ENCODE peak calls at places on chromosomes 2 and 18, in five cellular contexts. B is right lobe of liver, S is upper lobe of right lung, H is heart left ventricle, X is fibroblast of villous mesenchyme. J is an unnamed sample.

GRCh38 chr2:239747771-239748170 is 277.4 kb downstream of the NDUFA10 start:
- DNase-seq in B (peak), H (no peak), X (no peak), S (no peak), J (no peak)

GRCh38 chr2:71948781-71949536 is 198.7 kb downstream of the CYP26B1 start:
- DNase-seq in H (no peak), S (peak), B (peak), X (peak), J (peak)

GRCh38 chr18:77087391-77088141 is 45.0 kb downstream of the MBP start:
- DNase-seq in B (no peak), X (peak), S (peak), H (no peak), J (peak)

GRCh38 chr2:127083819-127084503 is 23.0 kb downstream of the BIN1 start:
- DNase-seq in S (peak), H (peak), X (peak), B (peak), J (peak)

GRCh38 chr18:55079481-55080350 is 120.5 kb upstream of the CCDC68 start:
- DNase-seq in B (no peak), H (no peak), X (no peak), S (no peak), J (no peak)

GRCh38 chr2:173545364-173545734 is 190.7 kb downstream of the CDCA7 start:
- DNase-seq in B (no peak), H (peak), X (no peak), S (no peak), J (peak)

GRCh38 chr2:120683081-120683480 is 52.6 kb upstream of the GLI2 start:
- DNase-seq in B (no peak), X (no peak), S (peak), H (no peak), J (peak)

GRCh38 chr2:204019572-204020501 is 83.3 kb downstream of the ICOS start:
- DNase-seq in X (no peak), B (no peak), H (no peak), S (no peak), J (peak)

GRCh38 chr2:30232027-30232800 is 880 bp downstream of the LBH start:
- DNase-seq in B (peak), S (peak), X (peak), H (peak), J (peak)

GRCh38 chr2:136057802-136058140 is 60.2 kb downstream of the CXCR4 start:
- DNase-seq in H (no peak), B (no peak), S (no peak), X (no peak), J (no peak)

DNA sequence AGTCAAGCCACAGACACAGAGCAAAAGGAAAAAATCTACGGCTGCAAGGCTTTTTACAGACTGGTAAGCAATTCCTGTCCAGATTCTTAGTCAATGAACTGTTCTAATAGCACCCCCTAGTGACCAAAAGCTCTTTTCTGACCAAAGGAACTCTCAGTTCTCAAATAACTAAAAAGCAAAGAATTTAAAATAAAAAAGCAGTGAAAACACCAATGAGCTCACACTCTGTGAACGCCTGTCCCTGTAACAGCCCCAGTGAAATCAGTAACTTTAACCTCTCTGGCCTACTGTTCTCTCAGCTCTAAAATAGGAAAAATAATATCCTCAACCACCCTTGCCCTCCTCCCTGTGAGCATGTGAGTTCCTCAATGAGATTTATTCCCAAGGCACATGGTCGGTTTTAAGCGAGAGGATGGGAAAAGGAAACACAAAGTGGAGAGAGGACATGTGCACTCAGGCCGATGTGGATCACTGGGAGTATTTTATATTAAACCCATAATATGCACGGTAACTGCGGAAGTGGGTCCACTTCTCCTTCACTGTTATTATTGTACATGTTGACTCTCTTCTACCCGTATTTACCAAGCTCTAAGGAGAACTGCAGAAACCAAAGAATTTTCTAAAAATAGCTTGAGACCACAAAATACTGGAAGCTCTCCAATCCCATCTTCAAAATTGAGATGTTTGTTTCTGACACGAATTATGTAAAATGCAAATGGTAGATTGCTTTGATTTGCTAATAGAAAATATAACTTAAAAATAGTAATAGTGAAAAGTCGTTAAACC is 128.5 kb downstream of the STK39 start:
- DNase-seq in B (no peak), H (peak), X (peak), S (no peak), J (peak)
- TF ChIP-seq CTCF in B (peak), H (peak), X (peak), S (peak), J (peak)

GRCh38 chr2:47721296-47721695 is 61.6 kb upstream of the MSH6 start:
- DNase-seq in X (no peak), S (no peak), B (no peak), H (no peak), J (no peak)

GRCh38 chr2:47720559-47720958 is 62.4 kb upstream of the MSH6 start:
- DNase-seq in X (peak), S (no peak), H (no peak), B (no peak), J (no peak)

GRCh38 chr2:47720036-47720435 is 62.9 kb upstream of the MSH6 start:
- DNase-seq in X (no peak), H (no peak), B (no peak), S (no peak), J (no peak)

GRCh38 chr2:47715552-47715951 is 67.4 kb upstream of the MSH6 start:
- DNase-seq in H (no peak), X (no peak), B (no peak), S (no peak), J (no peak)

DNA sequence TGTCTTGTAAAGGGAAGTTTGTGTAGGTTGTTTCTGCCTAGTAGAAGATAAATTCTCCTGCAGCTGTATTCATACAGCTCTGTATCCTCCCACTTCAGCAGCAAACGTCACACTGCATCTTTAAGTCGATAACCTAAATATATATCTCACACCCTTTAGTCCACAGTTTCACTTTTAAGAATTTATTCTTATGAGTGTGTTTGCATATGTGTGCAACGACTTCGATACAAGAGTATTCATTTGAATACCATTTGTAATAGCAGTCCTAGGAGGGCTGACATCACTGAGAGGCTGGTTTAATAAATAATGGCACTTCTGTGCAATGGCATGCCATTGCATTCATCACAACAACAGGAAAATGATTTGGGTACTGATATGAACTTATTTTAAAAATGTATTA is 63.8 kb upstream of the MSH6 start:
- DNase-seq in B (no peak), S (no peak), H (no peak), X (no peak), J (no peak)
- H3K4me3 ChIP-seq in B (no peak), S (no peak), H (no peak), X (no peak), J (no peak)

GRCh38 chr18:27004056-27004829 is 138.7 kb upstream of the AQP4 start:
- DNase-seq in B (no peak), X (peak), H (no peak), S (no peak), J (peak)
- TF ChIP-seq CTCF in B (peak), X (no peak), H (peak), S (peak), J (peak)

GRCh38 chr2:26298286-26298637 is 47.7 kb upstream of the SELENOI start:
- DNase-seq in B (no peak), H (no peak), X (no peak), S (no peak), J (no peak)
- H3K4me3 ChIP-seq in B (no peak), H (peak), X (no peak), S (peak), J (peak)

GRCh38 chr18:79576686-79577351 is 102.8 kb upstream of the CTDP1 start:
- DNase-seq in H (peak), B (peak), X (peak), S (peak), J (peak)
- TF ChIP-seq CTCF in H (no peak), B (no peak), X (no peak), S (no peak), J (no peak)

DNA sequence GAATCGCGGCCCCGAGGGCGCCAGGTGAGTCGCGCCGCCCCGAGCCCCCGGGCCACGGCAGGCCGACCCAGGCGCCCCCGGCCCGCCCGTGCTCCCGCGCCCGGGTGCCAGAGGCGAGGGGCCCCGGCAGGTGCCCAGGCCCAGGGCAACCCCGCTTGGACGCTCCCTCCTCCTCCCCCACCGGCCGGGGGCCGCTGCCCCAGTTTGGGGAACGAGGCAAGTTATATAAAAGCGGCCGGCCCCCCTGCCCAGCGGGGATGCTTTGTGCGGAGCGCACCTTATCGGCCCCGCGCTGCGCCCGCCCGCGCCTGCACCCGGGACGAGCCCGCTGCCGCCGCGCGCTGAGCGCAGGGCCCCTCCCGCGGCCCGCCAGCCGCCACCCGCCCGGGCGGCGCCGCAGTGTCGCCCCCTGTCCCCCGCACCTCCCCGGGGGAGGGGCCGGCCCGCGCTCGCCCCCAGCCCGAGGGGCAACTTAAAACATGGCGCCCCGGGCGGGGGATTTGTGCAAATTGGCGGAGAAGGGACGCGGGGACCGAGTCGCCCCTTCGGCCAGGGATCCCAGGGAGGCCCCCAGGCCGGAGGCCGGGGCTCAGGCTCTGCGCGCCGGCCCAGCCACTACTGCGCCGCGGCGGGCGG is 643 bp downstream of the EPB41L3 start:
- DNase-seq in H (no peak), S (peak), X (no peak), B (no peak), J (no peak)
- H3K4me3 ChIP-seq in H (peak), S (peak), X (no peak), B (peak), J (peak)

GRCh38 chr18:21131698-21132230 is 20.2 kb upstream of the ROCK1 start:
- DNase-seq in X (no peak), S (no peak), H (no peak), B (no peak), J (no peak)

GRCh38 chr18:21129586-21130216 is 18.1 kb upstream of the ROCK1 start:
- DNase-seq in B (no peak), X (no peak), S (no peak), H (no peak), J (peak)

GRCh38 chr18:21132398-21132918 is 20.8 kb upstream of the ROCK1 start:
- DNase-seq in X (no peak), H (no peak), B (no peak), S (no peak), J (no peak)

GRCh38 chr18:21134895-21135294 is 23.3 kb upstream of the ROCK1 start:
- DNase-seq in B (no peak), H (no peak), S (no peak), X (peak), J (peak)
- TF ChIP-seq CTCF in B (peak), H (peak), S (peak), X (peak), J (peak)

J was measured in AG10803.